ENCODE peak calls at places on chromosomes 2 and 18, in seven cellular contexts. C is sigmoid colon, W is HFFc6, D is HCT116, U is fibroblast of lung, K is GM12864, X is hepatocyte. A is an unnamed sample.

GRCh38 chr18:45353530-45353929 is 261.7 kb upstream of the SLC14A2 start:
- DNase-seq in K (no peak), X (peak; percentile 26), C (no peak), U (no peak), D (no peak), W (no peak), A (no peak)

GRCh38 chr18:27363918-27364317 is 178.8 kb upstream of the CHST9 start:
- DNase-seq in U (no peak), C (no peak), K (no peak), X (peak; percentile 16), W (no peak), D (no peak), A (no peak)

GRCh38 chr2:189008555-189009312 is 34.6 kb downstream of the COL3A1 start:
- DNase-seq in K (no peak), U (no peak), X (no peak), C (no peak), W (no peak), D (no peak), A (no peak)

GRCh38 chr2:39837856-39838453 is 58.9 kb upstream of the THUMPD2 start:
- DNase-seq in U (peak; percentile 40), K (peak; percentile 13), D (peak; percentile 21), X (peak; percentile 34), C (no peak), W (peak; percentile 42), A (peak; percentile 23)

GRCh38 chr2:118492335-118492734 is 355.1 kb downstream of the EN1 start:
- DNase-seq in X (peak; percentile 18), K (peak; percentile 1), C (no peak), D (peak; percentile 24), U (peak; percentile 56), W (peak; percentile 10), A (peak; percentile 4)

GRCh38 chr2:239012936-239013669 is 165.2 kb downstream of the TWIST2 start:
- DNase-seq in U (no peak), D (no peak), W (no peak), C (peak; percentile 57), K (no peak), X (no peak), A (no peak)

GRCh38 chr2:71613953-71614925 is 160.9 kb downstream of the DYSF start:
- DNase-seq in D (no peak), K (no peak), W (no peak), X (no peak), C (peak; percentile 48), U (no peak), A (no peak)

GRCh38 chr2:120222186-120223033 is 790 bp downstream of the TMEM185B start:
- DNase-seq in W (no peak), U (no peak), K (no peak), C (no peak), D (no peak), X (no peak), A (no peak)

GRCh38 chr2:232162191-232162590 is 200.7 kb downstream of the DIS3L2 start:
- DNase-seq in U (no peak), W (no peak), X (no peak), C (no peak), K (no peak), D (no peak), A (no peak)

GRCh38 chr2:45607701-45608100 is 3.4 kb downstream of the SRBD1 start:
- DNase-seq in D (peak; percentile 26), W (peak; percentile 29), X (peak; percentile 19), C (no peak), U (no peak), K (no peak), A (no peak)

GRCh38 chr2:169965495-169965894 is 138.2 kb downstream of the UBR3 start:
- DNase-seq in U (no peak), C (no peak), K (no peak), W (peak; percentile 18), D (no peak), X (no peak), A (no peak)

GRCh38 chr2:169768262-169768995 is 30.2 kb upstream of the SSB start:
- DNase-seq in X (no peak), U (no peak), D (no peak), C (no peak), K (no peak), W (no peak), A (no peak)

GRCh38 chr2:20106746-20107145 is 55.3 kb upstream of the LAPTM4A start:
- DNase-seq in W (no peak), D (no peak), X (peak; percentile 73), C (no peak), U (peak; percentile 36), K (no peak), A (no peak)

GRCh38 chr2:11705063-11705462 is 35.1 kb upstream of the NTSR2 start:
- DNase-seq in W (no peak), D (no peak), U (no peak), X (no peak), K (no peak), C (no peak), A (no peak)

GRCh38 chr2:189555243-189555642 is 25.3 kb downstream of the SLC40A1 start:
- DNase-seq in K (no peak), U (no peak), X (peak; percentile 64), C (no peak), W (no peak), D (no peak), A (peak; percentile 19)

GRCh38 chr18:48408727-48409590 is at the start of gene ZBTB7C:
- DNase-seq in C (no peak), W (no peak), D (no peak), X (peak; percentile 69), U (no peak), K (no peak), A (no peak)

GRCh38 chr2:148259674-148260073 is 238.8 kb downstream of the MBD5 start:
- DNase-seq in C (no peak), K (no peak), U (peak; percentile 6), D (no peak), X (peak; percentile 18), W (no peak), A (no peak)

GRCh38 chr2:20596973-20597867 is 53.7 kb downstream of the HS1BP3 start:
- DNase-seq in X (peak; percentile 64), D (no peak), K (no peak), U (peak; percentile 91), W (no peak), C (peak; percentile 94), A (no peak)

DNA sequence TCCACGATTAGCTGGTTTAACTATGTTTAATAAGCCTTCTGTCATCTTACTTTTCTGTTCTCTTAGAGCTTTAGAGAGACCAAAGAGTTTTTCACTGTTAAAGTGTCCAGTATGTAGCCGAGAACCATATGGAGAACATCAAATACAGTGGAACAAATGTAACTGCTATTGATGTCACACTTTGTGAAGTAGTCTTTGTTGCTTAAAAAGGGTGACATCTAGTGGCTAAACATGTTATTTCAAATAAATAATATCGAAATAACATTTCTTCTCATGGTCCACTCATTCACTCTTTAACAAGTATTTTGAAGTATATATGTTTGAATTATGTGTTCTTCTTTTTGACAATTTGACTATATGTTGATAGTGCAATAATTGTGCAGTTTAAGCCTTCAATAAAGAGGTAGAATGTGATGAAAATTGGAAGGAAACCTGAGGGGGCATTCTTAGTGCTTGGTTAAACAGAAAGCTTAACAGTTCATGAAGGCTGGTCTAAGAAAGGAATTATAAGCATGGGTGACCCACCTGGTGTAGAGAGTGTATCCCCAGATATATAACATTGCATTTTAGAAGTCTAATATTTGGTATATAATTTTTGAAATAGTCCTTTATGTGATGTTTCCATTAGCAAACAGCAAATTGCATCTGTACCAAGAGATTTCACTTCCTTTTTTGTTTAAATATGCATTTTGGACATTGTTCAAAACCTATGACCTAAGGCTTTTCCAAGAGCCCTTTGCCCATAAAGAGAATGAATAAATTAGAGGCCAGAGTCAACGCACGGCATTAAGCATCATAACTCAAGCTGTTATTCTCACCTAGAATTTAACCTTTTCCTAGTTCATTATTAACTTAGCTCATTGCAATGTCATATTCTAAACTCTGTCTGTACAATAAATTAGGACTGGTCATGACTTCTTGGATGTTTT is 112.1 kb downstream of the KYNU start:
- DNase-seq in U (peak; percentile 86), C (no peak), D (peak; percentile 24), X (peak; percentile 56), W (peak; percentile 30), K (peak; percentile 19), A (peak; percentile 79)
- TF ChIP-seq CTCF in U (no peak), C (peak; percentile 54), D (peak; percentile 58), X (peak; percentile 59), W (peak; percentile 84), K (peak; percentile 39), A (peak; percentile 53)

DNA sequence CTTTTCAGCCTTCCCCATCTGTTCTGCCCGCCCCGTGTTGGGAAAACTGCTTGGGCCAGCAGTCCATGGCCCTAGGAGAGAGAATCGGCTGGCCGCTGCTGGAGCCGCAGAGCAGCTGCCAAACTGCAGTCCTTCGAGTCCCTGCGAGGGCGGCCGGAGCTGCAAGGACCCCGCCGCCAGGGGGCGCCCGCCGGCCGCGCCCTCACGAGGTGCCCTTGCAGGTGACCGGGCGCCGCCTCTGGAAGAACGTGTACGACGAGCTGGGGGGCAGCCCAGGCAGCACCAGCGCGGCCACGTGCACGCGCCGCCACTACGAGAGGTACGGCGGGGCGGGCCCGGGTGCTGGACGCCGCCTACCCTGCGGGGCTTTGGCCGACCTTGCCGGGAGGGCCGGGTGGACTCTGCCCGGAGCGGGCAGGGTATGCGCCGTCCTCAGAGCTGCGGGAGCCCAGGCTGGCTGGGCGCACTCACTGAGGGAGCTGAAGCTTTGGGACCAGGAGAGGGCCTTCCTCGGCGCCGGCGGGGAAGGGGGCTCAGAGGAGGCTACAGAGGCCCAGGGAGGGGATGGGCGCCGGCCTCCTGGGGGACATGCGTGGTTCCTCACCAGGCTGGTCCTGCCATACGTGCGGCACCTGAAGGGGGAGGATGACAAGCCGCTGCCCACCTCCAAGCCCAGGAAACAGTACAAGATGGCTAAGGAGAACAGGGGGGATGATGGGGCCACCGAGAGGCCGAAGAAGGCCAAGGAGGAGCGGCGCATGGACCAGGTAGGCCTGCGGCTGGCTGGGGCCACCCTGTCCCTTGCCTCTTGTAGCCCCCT is 13.6 kb downstream of the ARID5A start:
- DNase-seq in W (no peak), K (no peak), X (peak; percentile 54), C (peak; percentile 59), D (peak; percentile 67), U (no peak), A (peak; percentile 61)
- TF ChIP-seq CTCF in W (peak; percentile 81), K (no peak), X (peak; percentile 29), C (peak; percentile 41), D (peak; percentile 82), U (no peak), A (peak; percentile 93)

DNA sequence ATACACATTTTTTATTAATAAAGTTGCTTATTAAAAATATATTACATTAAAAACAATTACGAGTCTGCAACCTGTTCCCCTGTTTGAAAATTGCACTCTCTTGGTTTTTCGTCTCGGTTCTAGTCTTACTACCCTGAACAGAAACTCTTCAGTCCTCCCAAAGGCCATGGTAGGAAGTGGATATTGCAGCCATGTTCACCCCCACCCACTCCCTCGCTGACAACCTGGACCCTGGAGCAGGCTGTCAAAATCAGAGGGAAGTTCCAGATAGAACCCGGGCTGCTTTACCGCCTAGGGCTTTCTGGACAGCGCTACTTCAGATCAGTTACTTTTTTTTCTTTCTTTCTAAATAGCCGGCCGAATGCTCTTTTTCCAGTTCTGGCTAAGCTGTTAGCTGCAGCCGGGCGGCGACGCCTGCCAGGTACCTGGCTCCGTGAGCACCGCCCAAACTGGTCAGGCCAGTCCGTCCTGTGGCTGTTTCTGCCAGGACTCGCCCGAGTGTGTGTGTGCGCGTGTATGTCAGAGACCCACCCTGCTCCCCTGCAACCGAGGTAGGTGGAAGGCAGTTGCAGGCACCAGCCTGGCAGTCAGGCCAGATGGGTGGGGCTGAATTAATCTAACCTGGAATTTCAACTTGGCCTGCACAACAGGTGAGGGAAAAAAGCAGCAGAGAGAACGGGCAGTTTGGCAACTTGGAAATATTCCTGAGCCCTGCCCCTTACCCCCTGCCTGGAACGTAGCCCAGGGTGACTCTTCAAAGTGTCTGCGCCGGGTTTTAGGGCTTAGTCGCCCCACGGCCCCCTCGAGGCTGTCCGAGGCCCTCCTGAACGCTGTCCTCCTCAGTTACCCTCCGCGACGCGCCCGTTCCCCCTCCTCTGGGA is 1.1 kb upstream of the TET3 start:
- DNase-seq in K (no peak), X (peak; percentile 91), U (no peak), C (no peak), W (no peak), D (peak; percentile 88), A (peak; percentile 91)
- TF ChIP-seq CTCF in K (peak; percentile 7), X (no peak), U (no peak), C (no peak), W (no peak), D (no peak), A (no peak)

GRCh38 chr2:192194866-192195547 is at the start of gene TMEFF2:
- DNase-seq in X (peak; percentile 76), K (no peak), U (peak; percentile 86), D (no peak), W (peak; percentile 53), C (peak; percentile 74), A (peak; percentile 59)
- TF ChIP-seq CTCF in X (peak; percentile 36), K (no peak), U (peak; percentile 27), D (no peak), W (peak; percentile 50), C (no peak), A (no peak)